ENCODE peak calls at places on chromosomes 3 and 15, in seven cellular contexts. One of them, this sample, is unnamed.

GRCh38 chr15:70690491-70691281 is 72.7 kb downstream of the UACA start:
- DNase-seq in pancreas: no peak
- DNase-seq in epithelial cell of proximal tubule: no peak
- DNase-seq in Peyer's patch: no peak
- DNase-seq in BE2C: no peak
- DNase-seq in osteoblast: no peak
- DNase-seq in tibial nerve: no peak
- DNase-seq in this sample: no peak

GRCh38 chr3:84074767-84075166 is 884.0 kb upstream of the CADM2 start:
- DNase-seq in BE2C: no peak
- DNase-seq in epithelial cell of proximal tubule: no peak
- DNase-seq in pancreas: no peak
- DNase-seq in Peyer's patch: no peak
- DNase-seq in osteoblast: no peak
- DNase-seq in tibial nerve: no peak
- DNase-seq in this sample: no peak

GRCh38 chr3:3069723-3070122 is 40.5 kb downstream of the IL5RA start:
- DNase-seq in epithelial cell of proximal tubule: no peak
- DNase-seq in BE2C: no peak
- DNase-seq in tibial nerve: no peak
- DNase-seq in Peyer's patch: no peak
- DNase-seq in osteoblast: no peak
- DNase-seq in pancreas: no peak
- DNase-seq in this sample: no peak

GRCh38 chr3:151391715-151392114 is 7.2 kb upstream of the P2RY12 start:
- DNase-seq in pancreas: no peak
- DNase-seq in epithelial cell of proximal tubule: no peak
- DNase-seq in Peyer's patch: no peak
- DNase-seq in osteoblast: no peak
- DNase-seq in BE2C: no peak
- DNase-seq in tibial nerve: no peak
- DNase-seq in this sample: no peak

GRCh38 chr3:183213941-183214612 is 39.0 kb upstream of the B3GNT5 start:
- DNase-seq in osteoblast: no peak
- DNase-seq in pancreas: no peak
- DNase-seq in BE2C: no peak
- DNase-seq in epithelial cell of proximal tubule: no peak
- DNase-seq in Peyer's patch: no peak
- DNase-seq in tibial nerve: no peak
- DNase-seq in this sample: no peak

GRCh38 chr15:80925597-80926059 is 64.0 kb downstream of the MESD start:
- DNase-seq in epithelial cell of proximal tubule: no peak
- DNase-seq in pancreas: no peak
- DNase-seq in tibial nerve: no peak
- DNase-seq in Peyer's patch: no peak
- DNase-seq in BE2C: no peak
- DNase-seq in osteoblast: no peak
- DNase-seq in this sample: no peak

GRCh38 chr3:186193534-186194450 is 84.9 kb upstream of the ETV5 start:
- DNase-seq in pancreas: peak
- DNase-seq in osteoblast: no peak
- DNase-seq in epithelial cell of proximal tubule: no peak
- DNase-seq in tibial nerve: no peak
- DNase-seq in Peyer's patch: no peak
- DNase-seq in BE2C: no peak
- DNase-seq in this sample: no peak

GRCh38 chr15:88739541-88739940 is 63.7 kb upstream of the ACAN start:
- DNase-seq in epithelial cell of proximal tubule: no peak
- DNase-seq in BE2C: no peak
- DNase-seq in tibial nerve: no peak
- DNase-seq in Peyer's patch: no peak
- DNase-seq in osteoblast: no peak
- DNase-seq in pancreas: no peak
- DNase-seq in this sample: no peak

GRCh38 chr3:107855710-107856109 is 235.1 kb downstream of the CD47 start:
- DNase-seq in Peyer's patch: no peak
- DNase-seq in tibial nerve: no peak
- DNase-seq in osteoblast: no peak
- DNase-seq in BE2C: peak
- DNase-seq in pancreas: no peak
- DNase-seq in epithelial cell of proximal tubule: peak
- DNase-seq in this sample: no peak

GRCh38 chr3:160618363-160618762 is 53.0 kb upstream of the KPNA4 start:
- DNase-seq in pancreas: no peak
- DNase-seq in BE2C: no peak
- DNase-seq in Peyer's patch: no peak
- DNase-seq in epithelial cell of proximal tubule: no peak
- DNase-seq in osteoblast: no peak
- DNase-seq in tibial nerve: no peak
- DNase-seq in this sample: no peak

GRCh38 chr3:194805546-194805945 is 119.9 kb downstream of the FAM43A start:
- DNase-seq in tibial nerve: no peak
- DNase-seq in pancreas: no peak
- DNase-seq in epithelial cell of proximal tubule: no peak
- DNase-seq in BE2C: no peak
- DNase-seq in Peyer's patch: no peak
- DNase-seq in osteoblast: no peak
- DNase-seq in this sample: no peak

GRCh38 chr3:194255252-194256039 is 95.7 kb downstream of the CPN2 start:
- DNase-seq in osteoblast: peak
- DNase-seq in epithelial cell of proximal tubule: no peak
- DNase-seq in Peyer's patch: peak
- DNase-seq in pancreas: no peak
- DNase-seq in BE2C: peak
- DNase-seq in tibial nerve: no peak
- DNase-seq in this sample: peak

GRCh38 chr3:179526989-179527391 is 35.7 kb upstream of the ACTL6A start:
- DNase-seq in tibial nerve: no peak
- DNase-seq in pancreas: no peak
- DNase-seq in epithelial cell of proximal tubule: no peak
- DNase-seq in Peyer's patch: peak
- DNase-seq in osteoblast: peak
- DNase-seq in BE2C: peak
- DNase-seq in this sample: peak

GRCh38 chr3:107268461-107268860 is 108.8 kb upstream of the CCDC54 start:
- DNase-seq in tibial nerve: no peak
- DNase-seq in BE2C: no peak
- DNase-seq in pancreas: no peak
- DNase-seq in epithelial cell of proximal tubule: no peak
- DNase-seq in osteoblast: no peak
- DNase-seq in Peyer's patch: no peak
- DNase-seq in this sample: no peak

GRCh38 chr3:75101329-75102147 is 487.1 kb upstream of the CNTN3 start:
- DNase-seq in BE2C: no peak
- DNase-seq in Peyer's patch: no peak
- DNase-seq in osteoblast: peak
- DNase-seq in tibial nerve: no peak
- DNase-seq in epithelial cell of proximal tubule: no peak
- DNase-seq in pancreas: no peak
- DNase-seq in this sample: no peak

GRCh38 chr3:14391033-14391432 is 11.4 kb upstream of the SLC6A6 start:
- DNase-seq in tibial nerve: no peak
- DNase-seq in pancreas: no peak
- DNase-seq in epithelial cell of proximal tubule: no peak
- DNase-seq in Peyer's patch: no peak
- DNase-seq in BE2C: no peak
- DNase-seq in osteoblast: peak
- DNase-seq in this sample: no peak

GRCh38 chr3:97882975-97883598 is 61.3 kb downstream of the CRYBG3 start:
- DNase-seq in epithelial cell of proximal tubule: no peak
- DNase-seq in osteoblast: peak
- DNase-seq in BE2C: no peak
- DNase-seq in tibial nerve: no peak
- DNase-seq in pancreas: no peak
- DNase-seq in Peyer's patch: no peak
- DNase-seq in this sample: no peak

GRCh38 chr3:152902141-152902669 is 67.3 kb downstream of the P2RY1 start:
- DNase-seq in tibial nerve: no peak
- DNase-seq in epithelial cell of proximal tubule: no peak
- DNase-seq in pancreas: no peak
- DNase-seq in Peyer's patch: no peak
- DNase-seq in BE2C: no peak
- DNase-seq in osteoblast: no peak
- DNase-seq in this sample: no peak

DNA sequence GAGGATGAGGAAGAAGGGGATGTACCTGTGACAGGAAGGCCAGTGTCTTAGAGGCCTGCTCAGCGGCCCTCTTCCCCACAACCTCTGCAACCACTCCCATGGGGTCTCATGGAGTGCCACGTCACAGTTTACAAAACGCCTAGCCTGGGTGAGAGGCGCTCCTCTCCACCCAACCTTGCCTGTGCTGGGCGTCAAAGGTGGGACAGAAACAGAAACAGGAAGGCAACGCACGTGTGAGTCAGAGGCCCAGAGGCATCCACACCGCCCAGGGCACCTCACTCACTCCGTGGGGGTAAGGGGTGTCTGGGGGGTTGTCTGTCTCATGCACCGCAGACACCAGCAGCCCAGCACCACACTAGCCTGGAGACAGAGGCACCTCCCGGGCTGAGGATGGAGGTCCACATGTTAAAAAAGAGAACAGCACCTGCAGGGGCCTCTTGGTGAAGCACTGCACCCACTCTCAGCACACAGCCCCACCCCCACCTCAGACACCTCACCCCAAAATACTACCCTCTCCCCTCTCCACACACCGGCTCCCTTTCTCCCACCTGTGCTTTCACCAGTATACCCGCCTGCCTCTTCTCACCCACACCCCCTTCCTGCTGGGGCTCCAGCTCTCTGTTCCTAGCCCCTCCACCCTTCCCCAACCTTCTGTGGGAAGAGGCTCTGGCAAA is 4.7 kb upstream of the CALML4 start:
- DNase-seq in Peyer's patch: peak
- DNase-seq in tibial nerve: no peak
- DNase-seq in osteoblast: no peak
- DNase-seq in BE2C: no peak
- DNase-seq in pancreas: peak
- DNase-seq in epithelial cell of proximal tubule: no peak
- DNase-seq in this sample: no peak
- H3K4me3 ChIP-seq in Peyer's patch: no peak
- H3K4me3 ChIP-seq in tibial nerve: no peak
- H3K4me3 ChIP-seq in osteoblast: no peak
- H3K4me3 ChIP-seq in BE2C: no peak
- H3K4me3 ChIP-seq in pancreas: no peak
- H3K4me3 ChIP-seq in epithelial cell of proximal tubule: no peak
- H3K4me3 ChIP-seq in this sample: no peak

GRCh38 chr15:40064231-40064894 is 25.4 kb upstream of the SRP14 start:
- DNase-seq in Peyer's patch: peak
- DNase-seq in pancreas: no peak
- DNase-seq in tibial nerve: no peak
- DNase-seq in BE2C: no peak
- DNase-seq in epithelial cell of proximal tubule: no peak
- DNase-seq in osteoblast: no peak
- DNase-seq in this sample: no peak
- H3K4me3 ChIP-seq in Peyer's patch: no peak
- H3K4me3 ChIP-seq in pancreas: no peak
- H3K4me3 ChIP-seq in tibial nerve: no peak
- H3K4me3 ChIP-seq in BE2C: no peak
- H3K4me3 ChIP-seq in epithelial cell of proximal tubule: no peak
- H3K4me3 ChIP-seq in osteoblast: no peak
- H3K4me3 ChIP-seq in this sample: no peak

GRCh38 chr3:32469151-32469874 is 33.3 kb downstream of the CMTM6 start:
- DNase-seq in epithelial cell of proximal tubule: no peak
- DNase-seq in Peyer's patch: no peak
- DNase-seq in osteoblast: peak
- DNase-seq in tibial nerve: peak
- DNase-seq in BE2C: no peak
- DNase-seq in pancreas: no peak
- DNase-seq in this sample: no peak
- H3K4me3 ChIP-seq in epithelial cell of proximal tubule: no peak
- H3K4me3 ChIP-seq in Peyer's patch: no peak
- H3K4me3 ChIP-seq in osteoblast: no peak
- H3K4me3 ChIP-seq in tibial nerve: no peak
- H3K4me3 ChIP-seq in BE2C: no peak
- H3K4me3 ChIP-seq in pancreas: no peak
- H3K4me3 ChIP-seq in this sample: no peak

GRCh38 chr15:40238481-40238926 is 359 bp upstream of the PAK6 start:
- DNase-seq in osteoblast: peak
- DNase-seq in Peyer's patch: peak
- DNase-seq in tibial nerve: no peak
- DNase-seq in pancreas: no peak
- DNase-seq in BE2C: no peak
- DNase-seq in epithelial cell of proximal tubule: no peak
- DNase-seq in this sample: peak
- H3K4me3 ChIP-seq in osteoblast: peak
- H3K4me3 ChIP-seq in Peyer's patch: no peak
- H3K4me3 ChIP-seq in tibial nerve: no peak
- H3K4me3 ChIP-seq in pancreas: no peak
- H3K4me3 ChIP-seq in BE2C: peak
- H3K4me3 ChIP-seq in epithelial cell of proximal tubule: peak
- H3K4me3 ChIP-seq in this sample: no peak

DNA sequence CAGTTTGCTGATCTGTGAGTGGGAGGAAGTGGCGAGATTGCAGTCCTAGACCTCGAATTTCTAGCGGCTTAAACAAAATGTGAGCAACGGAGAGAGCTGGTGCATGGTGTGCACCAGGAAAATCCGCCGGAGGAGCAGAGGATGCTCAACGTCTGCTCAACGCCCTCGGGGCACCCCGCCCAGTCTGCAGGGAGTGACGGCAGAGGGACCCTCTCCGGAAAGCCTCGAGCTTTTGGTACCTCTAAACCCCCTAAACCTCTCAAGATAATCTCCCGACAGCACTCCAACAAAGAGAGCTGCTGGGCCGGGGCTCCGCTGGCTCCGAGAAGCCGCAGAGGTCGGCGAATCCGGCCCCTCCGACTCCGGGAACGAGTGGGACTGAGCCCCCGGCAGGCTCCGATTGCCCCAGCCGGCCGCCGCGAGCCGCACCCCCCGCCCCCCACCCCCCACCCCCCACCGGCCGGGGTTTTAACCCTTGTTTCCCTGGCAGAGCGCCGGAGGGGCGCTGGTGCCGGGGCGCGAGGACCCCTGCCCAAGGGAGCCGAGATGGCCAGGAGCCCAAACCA is 1.7 kb downstream of the MEGF11 start:
- DNase-seq in tibial nerve: no peak
- DNase-seq in osteoblast: peak
- DNase-seq in BE2C: peak
- DNase-seq in Peyer's patch: no peak
- DNase-seq in pancreas: no peak
- DNase-seq in epithelial cell of proximal tubule: no peak
- DNase-seq in this sample: no peak
- H3K4me3 ChIP-seq in tibial nerve: peak
- H3K4me3 ChIP-seq in osteoblast: no peak
- H3K4me3 ChIP-seq in BE2C: peak
- H3K4me3 ChIP-seq in Peyer's patch: peak
- H3K4me3 ChIP-seq in pancreas: no peak
- H3K4me3 ChIP-seq in epithelial cell of proximal tubule: peak
- H3K4me3 ChIP-seq in this sample: no peak

GRCh38 chr3:32782417-32782816 is 35.4 kb upstream of the TRIM71 start:
- DNase-seq in epithelial cell of proximal tubule: no peak
- DNase-seq in BE2C: no peak
- DNase-seq in Peyer's patch: no peak
- DNase-seq in osteoblast: no peak
- DNase-seq in pancreas: no peak
- DNase-seq in tibial nerve: no peak
- DNase-seq in this sample: no peak
- H3K4me3 ChIP-seq in epithelial cell of proximal tubule: no peak
- H3K4me3 ChIP-seq in BE2C: no peak
- H3K4me3 ChIP-seq in Peyer's patch: no peak
- H3K4me3 ChIP-seq in osteoblast: no peak
- H3K4me3 ChIP-seq in pancreas: no peak
- H3K4me3 ChIP-seq in tibial nerve: no peak
- H3K4me3 ChIP-seq in this sample: no peak

GRCh38 chr3:12437223-12437605 is 47.1 kb upstream of the TSEN2 start:
- DNase-seq in Peyer's patch: no peak
- DNase-seq in BE2C: no peak
- DNase-seq in epithelial cell of proximal tubule: no peak
- DNase-seq in tibial nerve: no peak
- DNase-seq in pancreas: no peak
- DNase-seq in osteoblast: no peak
- DNase-seq in this sample: peak
- H3K4me3 ChIP-seq in Peyer's patch: no peak
- H3K4me3 ChIP-seq in BE2C: no peak
- H3K4me3 ChIP-seq in epithelial cell of proximal tubule: no peak
- H3K4me3 ChIP-seq in tibial nerve: no peak
- H3K4me3 ChIP-seq in pancreas: no peak
- H3K4me3 ChIP-seq in osteoblast: peak
- H3K4me3 ChIP-seq in this sample: no peak

This sample was measured in right atrium auricular region.